ENCODE peak calls at places on chromosomes 6 and 20, in four cellular contexts. W, L, K and Q are unnamed samples.

GRCh38 chr6:37966801-37967200 is 147.3 kb downstream of the ZFAND3 start:
- DNase-seq in K (no peak), L (no peak), W (no peak), Q (no peak)

GRCh38 chr6:111802720-111803119 is 70.5 kb downstream of the FYN start:
- DNase-seq in K (no peak), W (no peak), L (no peak), Q (no peak)

GRCh38 chr6:155895641-155896040 is 440.0 kb upstream of the NOX3 start:
- DNase-seq in K (no peak), W (no peak), L (no peak), Q (no peak)

GRCh38 chr6:88921734-88922133 is 41.7 kb downstream of the RNGTT start:
- DNase-seq in K (no peak), L (no peak), W (no peak), Q (no peak)

GRCh38 chr20:53866787-53867740 is 203.3 kb downstream of the BCAS1 start:
- DNase-seq in L (peak), W (no peak), K (peak), Q (no peak)

GRCh38 chr6:14037402-14038277 is 79.9 kb upstream of the CD83 start:
- DNase-seq in K (no peak), L (peak), W (no peak), Q (no peak)

GRCh38 chr6:14932485-14933178 is 313.2 kb upstream of the JARID2 start:
- DNase-seq in K (no peak), W (no peak), L (no peak), Q (no peak)

GRCh38 chr6:38080889-38081288 is 261.4 kb downstream of the ZFAND3 start:
- DNase-seq in L (no peak), K (no peak), W (peak), Q (no peak)

GRCh38 chr6:108853077-108853476 is 4.9 kb downstream of the ARMC2 start:
- DNase-seq in W (no peak), K (no peak), L (no peak), Q (no peak)

GRCh38 chr20:53343433-53343832 is 250.2 kb downstream of the ZNF217 start:
- DNase-seq in K (no peak), L (no peak), W (no peak), Q (no peak)

GRCh38 chr6:133761706-133762105 is 127.2 kb upstream of the TCF21 start:
- DNase-seq in K (no peak), L (peak), W (no peak), Q (no peak)

GRCh38 chr20:25090492-25091429 is 8.8 kb upstream of the VSX1 start:
- DNase-seq in K (peak), L (no peak), W (no peak), Q (no peak)

GRCh38 chr20:22490287-22491187 is 93.8 kb downstream of the FOXA2 start:
- DNase-seq in L (no peak), W (peak), K (no peak), Q (no peak)

GRCh38 chr20:17622086-17622850 is 52.4 kb downstream of the DSTN start:
- DNase-seq in W (no peak), L (no peak), K (no peak), Q (no peak)

GRCh38 chr6:7631466-7631865 is 41.5 kb downstream of the SNRNP48 start:
- DNase-seq in W (no peak), K (no peak), L (no peak), Q (no peak)

GRCh38 chr20:3405139-3405538 is 2.3 kb downstream of the DNAAF9 start:
- DNase-seq in K (no peak), W (no peak), L (no peak), Q (no peak)
- H3K4me3 ChIP-seq in K (no peak), W (no peak), L (no peak), Q (no peak)

DNA sequence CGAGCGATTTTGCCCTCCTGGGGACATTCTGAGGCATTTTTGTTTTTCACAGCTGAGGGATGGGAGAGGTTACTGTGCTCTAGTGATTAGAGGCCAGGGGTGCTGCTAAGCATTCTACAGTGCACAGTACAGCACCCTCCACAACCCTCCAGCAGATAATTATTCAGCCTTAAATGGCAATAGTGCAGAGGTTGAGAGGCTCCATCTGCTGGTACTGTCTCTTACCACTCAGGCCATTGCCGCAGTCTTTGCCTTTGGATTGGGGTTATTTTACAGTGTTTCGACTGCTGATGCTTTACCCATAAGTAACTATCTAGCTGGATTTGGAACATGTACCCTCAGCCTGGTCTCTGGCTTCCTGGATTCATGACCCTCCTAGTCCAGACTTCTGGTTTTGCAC is 705.3 kb downstream of the KIF16B start:
- DNase-seq in W (no peak), L (no peak), K (peak), Q (no peak)
- TF ChIP-seq CTCF in W (no peak), L (no peak), K (peak), Q (peak)

DNA sequence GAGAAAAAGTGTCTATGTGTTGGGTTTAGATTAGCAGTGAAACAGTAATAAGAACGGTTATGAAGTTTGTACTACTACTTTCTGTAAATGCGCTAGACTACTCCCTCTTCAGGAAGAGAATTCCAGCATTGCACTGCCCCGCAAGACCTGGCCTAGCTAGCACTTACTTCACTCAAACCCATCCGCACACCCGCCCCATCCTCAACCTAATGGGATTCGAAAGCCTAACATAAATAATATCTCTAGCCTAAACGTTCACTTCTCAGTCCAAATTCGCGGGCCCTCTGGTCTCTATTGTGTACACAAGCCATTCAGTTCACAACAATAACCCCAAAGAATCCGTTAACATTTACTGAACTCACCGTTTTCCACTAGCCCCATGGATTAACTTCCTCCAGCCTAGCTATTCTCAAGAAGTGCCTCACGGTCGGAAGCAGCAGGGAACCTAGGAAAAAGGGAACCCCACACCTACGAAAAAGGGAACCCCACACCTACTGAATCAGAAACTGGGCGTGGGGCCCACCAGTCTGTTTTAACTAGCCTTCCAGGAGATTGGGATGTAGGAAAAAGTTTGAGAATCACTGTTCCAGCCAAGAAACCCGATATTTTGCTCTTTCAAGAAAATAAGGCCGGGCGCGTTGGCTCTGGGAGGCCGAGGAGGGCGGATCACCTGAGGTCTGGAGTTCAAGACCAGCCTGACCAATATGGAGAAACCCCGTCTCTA is 45.4 kb upstream of the BTN3A2 start:
- DNase-seq in W (no peak), L (no peak), K (no peak), Q (no peak)
- H3K4me3 ChIP-seq in W (no peak), L (no peak), K (no peak), Q (no peak)

GRCh38 chr20:56449459-56449858 is 19.0 kb upstream of the RTF2 start:
- DNase-seq in K (no peak), L (no peak), W (no peak), Q (no peak)
- TF ChIP-seq CTCF in K (no peak), L (no peak), W (no peak), Q (no peak)

GRCh38 chr6:106715922-106716321 is 86.5 kb downstream of the QRSL1 start:
- DNase-seq in L (no peak), W (no peak), K (peak), Q (no peak)
- H3K4me3 ChIP-seq in L (no peak), W (no peak), K (peak), Q (no peak)

GRCh38 chr6:33983109-33983475 is 162.8 kb downstream of the GRM4 start:
- DNase-seq in K (no peak), L (no peak), W (peak), Q (no peak)
- TF ChIP-seq CTCF in K (no peak), L (no peak), W (peak), Q (no peak)

DNA sequence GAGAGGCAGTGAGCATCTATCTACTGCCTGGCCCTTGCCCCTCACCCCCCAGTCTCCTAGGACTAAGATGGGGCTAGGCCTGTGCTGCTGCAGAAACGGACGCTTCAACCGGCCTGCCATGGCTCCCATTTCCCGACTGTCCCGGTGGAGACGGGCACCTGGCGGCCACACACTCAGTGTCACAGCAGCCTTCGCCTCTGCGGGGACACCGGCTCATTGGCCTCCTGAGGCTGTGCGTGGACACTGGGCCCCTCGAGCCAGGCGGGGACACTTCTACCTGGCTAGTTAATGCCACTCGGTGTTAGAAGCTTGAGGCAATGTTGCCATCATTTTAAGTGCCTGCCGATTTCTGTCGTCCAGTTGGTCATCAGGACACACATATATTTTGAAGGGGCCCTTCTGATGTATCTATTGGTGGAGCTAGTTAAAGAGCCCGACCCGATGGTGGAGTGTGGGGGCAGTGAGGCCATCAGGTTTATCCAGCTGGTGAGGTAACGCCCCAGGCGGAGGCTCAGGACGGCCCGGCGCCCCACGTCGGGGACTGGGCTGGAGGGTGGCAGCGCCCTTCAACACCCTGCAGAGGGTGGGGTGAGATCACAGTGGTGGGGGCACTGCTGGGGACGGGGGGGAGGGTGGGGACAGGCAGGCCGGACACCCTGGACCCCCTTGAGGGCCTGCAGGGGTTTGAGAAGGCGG is 58.9 kb upstream of the GATA5 start:
- DNase-seq in W (no peak), L (no peak), K (no peak), Q (no peak)
- H3K4me3 ChIP-seq in W (no peak), L (no peak), K (no peak), Q (no peak)

GRCh38 chr20:19463597-19463996 is 251.2 kb downstream of the SLC24A3 start:
- DNase-seq in K (no peak), W (no peak), L (no peak), Q (no peak)
- TF ChIP-seq CTCF in K (no peak), W (no peak), L (no peak), Q (no peak)

GRCh38 chr6:1393641-1394283 is 4.4 kb downstream of the FOXF2 start:
- DNase-seq in K (no peak), L (no peak), W (no peak), Q (no peak)
- H3K4me3 ChIP-seq in K (no peak), L (peak), W (peak), Q (no peak)

DNA sequence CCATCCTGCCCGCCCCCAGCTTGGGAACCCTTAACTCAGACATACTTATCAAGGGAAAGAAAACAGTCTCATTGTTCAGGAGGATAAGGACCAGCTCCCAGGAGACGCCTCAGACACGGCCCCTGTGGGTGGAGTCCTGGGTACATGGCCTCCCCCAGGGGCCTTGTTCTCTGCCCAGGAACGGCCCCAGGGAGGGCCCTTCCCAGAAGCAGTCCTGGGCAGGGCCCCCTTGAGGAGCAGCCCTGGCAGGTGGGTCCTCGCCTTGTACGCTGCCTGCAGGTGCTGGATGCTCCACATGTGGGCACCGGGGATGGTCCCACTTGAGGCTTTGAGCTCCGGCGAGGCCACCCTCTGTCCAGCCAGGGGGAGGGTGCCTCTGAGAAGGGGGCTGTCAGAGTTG is 4.5 kb upstream of the GATA5 start:
- DNase-seq in K (no peak), L (no peak), W (no peak), Q (no peak)
- TF ChIP-seq CTCF in K (no peak), L (no peak), W (no peak), Q (no peak)